ENCODE peak calls at places on chromosomes 13 and 19, in ten cellular contexts. U is ureter, O is cardiac fibroblast, D is COR-L47, C is astrocyte of the spinal cord, Z is cardiac septum, Y is NCI-H510A, J is C1 segment of cervical spinal cord, B is NCI-H1048, Q is NCI-H2081. A is an unnamed sample.

GRCh38 chr13:24540236-24541126 is 27.9 kb upstream of the PARP4 start:
- DNase-seq in U (no peak), O (no peak), D (no peak), C (no peak), Z (no peak), Y (no peak), J (no peak), B (no peak), Q (no peak), A (no peak)

GRCh38 chr19:45917421-45918091 is 3.0 kb upstream of the NANOS2 start:
- DNase-seq in U (no peak), O (no peak), D (no peak), C (no peak), Z (no peak), Y (no peak), J (no peak), B (no peak), Q (no peak), A (no peak)

GRCh38 chr13:70408865-70409264 is 300.6 kb upstream of the KLHL1 start:
- DNase-seq in U (no peak), O (no peak), D (no peak), C (no peak), Z (no peak), Y (no peak), J (no peak), B (no peak), Q (no peak), A (no peak)

GRCh38 chr13:40966298-40966697 is 52.8 kb downstream of the ELF1 start:
- DNase-seq in U (no peak), O (no peak), D (no peak), C (no peak), Z (no peak), Y (no peak), J (no peak), B (no peak), Q (no peak), A (no peak)

GRCh38 chr13:41286370-41286769 is 23.0 kb upstream of the MTRF1 start:
- DNase-seq in U (no peak), O (no peak), D (no peak), C (no peak), Z (no peak), Y (no peak), J (no peak), B (no peak), Q (no peak), A (no peak)

GRCh38 chr13:45544520-45544919 is 71.0 kb downstream of the ERICH6B start:
- DNase-seq in U (no peak), O (no peak), D (no peak), C (no peak), Z (no peak), Y (no peak), J (no peak), B (no peak), Q (no peak), A (no peak)

GRCh38 chr19:16608290-16608704 is 19.7 kb downstream of the MED26 start:
- DNase-seq in U (peak; percentile 73), O (peak; percentile 91), D (no peak), C (peak; percentile 80), Z (no peak), Y (no peak), J (no peak), B (no peak), Q (no peak), A (no peak)

GRCh38 chr19:11223208-11223607 is 16.2 kb upstream of the ANGPTL8 start:
- DNase-seq in U (no peak), O (no peak), D (no peak), C (no peak), Z (no peak), Y (no peak), J (no peak), B (no peak), Q (no peak), A (no peak)

GRCh38 chr19:33096005-33096404 is 15.0 kb downstream of the GPATCH1 start:
- DNase-seq in U (no peak), O (no peak), D (no peak), C (no peak), Z (no peak), Y (no peak), J (no peak), B (no peak), Q (no peak), A (no peak)

GRCh38 chr13:106063591-106064308 is 471.7 kb downstream of the EFNB2 start:
- DNase-seq in U (no peak), O (peak; percentile 72), D (no peak), C (peak; percentile 67), Z (no peak), Y (no peak), J (no peak), B (no peak), Q (no peak), A (no peak)

GRCh38 chr19:33813391-33814101 is 16.9 kb downstream of the KCTD15 start:
- DNase-seq in U (no peak), O (no peak), D (no peak), C (no peak), Z (peak; percentile 66), Y (no peak), J (no peak), B (no peak), Q (no peak), A (no peak)

GRCh38 chr13:71320452-71320851 is 546.6 kb downstream of the DACH1 start:
- DNase-seq in U (no peak), O (peak; percentile 61), D (peak; percentile 6), C (peak; percentile 6), Z (no peak), Y (no peak), J (no peak), B (no peak), Q (no peak), A (no peak)

GRCh38 chr13:98068511-98068910 is 74.4 kb upstream of the FARP1 start:
- DNase-seq in U (peak; percentile 45), O (no peak), D (no peak), C (no peak), Z (no peak), Y (no peak), J (no peak), B (no peak), Q (no peak), A (no peak)

GRCh38 chr19:11420429-11420893 is 1.3 kb upstream of the RGL3 start:
- DNase-seq in U (no peak), O (peak; percentile 57), D (no peak), C (no peak), Z (no peak), Y (peak; percentile 30), J (no peak), B (no peak), Q (no peak), A (no peak)

GRCh38 chr19:32257326-32258073 is 87.9 kb upstream of the ZNF507 start:
- DNase-seq in U (peak; percentile 25), O (no peak), D (no peak), C (no peak), Z (no peak), Y (no peak), J (no peak), B (no peak), Q (no peak), A (no peak)

GRCh38 chr19:55223291-55224037 is 5.1 kb downstream of the TMEM86B start:
- DNase-seq in U (no peak), O (no peak), D (no peak), C (no peak), Z (no peak), Y (no peak), J (no peak), B (no peak), Q (no peak), A (no peak)

GRCh38 chr13:30869491-30869890 is 36.6 kb upstream of the MEDAG start:
- DNase-seq in U (no peak), O (peak; percentile 53), D (no peak), C (peak; percentile 43), Z (no peak), Y (no peak), J (no peak), B (no peak), Q (no peak), A (no peak)

GRCh38 chr13:98976941-98977340 is 923 bp downstream of the DOCK9 start:
- DNase-seq in U (no peak), O (peak; percentile 45), D (no peak), C (peak; percentile 41), Z (no peak), Y (no peak), J (no peak), B (no peak), Q (no peak), A (no peak)

GRCh38 chr19:5691930-5692784 is 2.1 kb downstream of the RPL36 start:
- DNase-seq in U (no peak), O (no peak), D (no peak), C (no peak), Z (peak; percentile 75), Y (no peak), J (no peak), B (no peak), Q (no peak), A (no peak)

GRCh38 chr19:23075031-23075733 is 41.6 kb upstream of the ZNF730 start:
- DNase-seq in U (peak; percentile 62), O (peak; percentile 73), D (peak; percentile 3), C (peak; percentile 78), Z (peak; percentile 75), Y (peak; percentile 63), J (no peak), B (no peak), Q (peak; percentile 72), A (no peak)

GRCh38 chr19:19021115-19021514 is 12.2 kb downstream of the SUGP2 start:
- DNase-seq in U (no peak), O (peak; percentile 67), D (no peak), C (peak; percentile 46), Z (no peak), Y (no peak), J (no peak), B (no peak), Q (no peak), A (no peak)

GRCh38 chr19:13329766-13330165 is 176.5 kb downstream of the CACNA1A start:
- DNase-seq in U (no peak), O (no peak), D (no peak), C (no peak), Z (no peak), Y (no peak), J (no peak), B (no peak), Q (no peak), A (no peak)

GRCh38 chr19:45507864-45508680 is 793 bp downstream of the VASP start:
- DNase-seq in U (no peak), O (peak; percentile 40), D (peak; percentile 73), C (no peak), Z (peak; percentile 81), Y (peak; percentile 73), J (no peak), B (no peak), Q (no peak), A (no peak)

GRCh38 chr13:40440990-40441820 is 225.2 kb downstream of the FOXO1 start:
- DNase-seq in U (peak; percentile 81), O (peak; percentile 41), D (no peak), C (peak; percentile 48), Z (peak; percentile 88), Y (no peak), J (no peak), B (no peak), Q (no peak), A (no peak)

GRCh38 chr19:35087393-35087792 is 28.2 kb upstream of the FXYD3 start:
- DNase-seq in U (no peak), O (no peak), D (no peak), C (no peak), Z (no peak), Y (no peak), J (no peak), B (no peak), Q (no peak), A (no peak)

GRCh38 chr19:33770107-33770506 is 26.6 kb upstream of the KCTD15 start:
- DNase-seq in U (no peak), O (no peak), D (no peak), C (no peak), Z (no peak), Y (no peak), J (no peak), B (no peak), Q (no peak), A (no peak)

GRCh38 chr19:39845621-39846175 is 481 bp downstream of the FBL start:
- DNase-seq in U (no peak), O (peak; percentile 37), D (peak; percentile 17), C (peak; percentile 20), Z (peak; percentile 49), Y (no peak), J (no peak), B (no peak), Q (no peak), A (no peak)

GRCh38 chr19:46635920-46636761 is at the start of gene GNG8:
- DNase-seq in U (no peak), O (no peak), D (no peak), C (no peak), Z (no peak), Y (no peak), J (no peak), B (no peak), Q (no peak), A (no peak)